ENCODE peak calls at places on chromosomes 5 and 9, in eight cellular contexts. C is mammary epithelial cell; X is stimulated activated CD4-positive, alpha-beta T cell treated with anti-CD3 and anti-CD28 coated beads, TNF-alpha, amount 100 ng/mL, for 4 hours; V is NCI-H2107; D is WTC11; U is H1; K is epithelial cell of esophagus; J is GM10248. Y is an unnamed sample.

GRCh38 chr9:91930475-91930874 is 19.6 kb downstream of the ROR2 start:
- DNase-seq in C (peak), X (no peak), V (no peak), D (no peak), U (no peak), K (peak), J (no peak), Y (no peak)

GRCh38 chr5:157686841-157687554 is 15.7 kb downstream of the C5orf52 start:
- DNase-seq in C (no peak), X (no peak), V (no peak), D (no peak), U (no peak), K (no peak), J (no peak), Y (no peak)

GRCh38 chr5:39076757-39077475 is 2.7 kb upstream of the RICTOR start:
- DNase-seq in C (peak), X (no peak), V (no peak), D (no peak), U (no peak), K (peak), J (peak), Y (no peak)

GRCh38 chr5:133936611-133937015 is 31.8 kb downstream of the C5orf15 start:
- DNase-seq in C (no peak), X (no peak), V (no peak), D (no peak), U (no peak), K (no peak), J (no peak), Y (no peak)

GRCh38 chr9:128027166-128027539 is 40.0 kb downstream of the NAIF1 start:
- DNase-seq in C (no peak), X (no peak), V (no peak), D (no peak), U (no peak), K (no peak), J (no peak), Y (no peak)

GRCh38 chr9:116437411-116438370 is 249.4 kb upstream of the TRIM32 start:
- DNase-seq in C (no peak), X (no peak), V (no peak), D (no peak), U (no peak), K (no peak), J (no peak), Y (no peak)

GRCh38 chr5:76794871-76795270 is 24.0 kb upstream of the F2RL1 start:
- DNase-seq in C (peak), X (no peak), V (no peak), D (no peak), U (no peak), K (peak), J (no peak), Y (no peak)

GRCh38 chr9:133701981-133702797 is 36.0 kb downstream of the SARDH start:
- DNase-seq in C (no peak), X (peak), V (peak), D (peak), U (no peak), K (no peak), J (no peak), Y (no peak)

GRCh38 chr5:101687630-101688029 is 608.5 kb downstream of the SLCO4C1 start:
- DNase-seq in C (no peak), X (no peak), V (no peak), D (no peak), U (no peak), K (peak), J (no peak), Y (no peak)

GRCh38 chr5:141876628-141877477 is 1.4 kb downstream of the PCDH1 start:
- DNase-seq in C (peak), X (no peak), V (no peak), D (peak), U (peak), K (peak), J (no peak), Y (peak)

GRCh38 chr9:105290401-105290800 is 46.0 kb downstream of the SLC44A1 start:
- DNase-seq in C (peak), X (no peak), V (no peak), D (no peak), U (no peak), K (peak), J (no peak), Y (no peak)

GRCh38 chr5:133602829-133603380 is 9.4 kb downstream of the FSTL4 start:
- DNase-seq in C (no peak), X (no peak), V (no peak), D (no peak), U (no peak), K (no peak), J (no peak), Y (no peak)

GRCh38 chr5:131264453-131265200 is 774 bp downstream of the CDC42SE2 start:
- DNase-seq in C (no peak), X (peak), V (no peak), D (peak), U (peak), K (peak), J (no peak), Y (peak)

GRCh38 chr5:73155541-73156222 is 17.3 kb upstream of the TMEM174 start:
- DNase-seq in C (no peak), X (no peak), V (no peak), D (no peak), U (no peak), K (no peak), J (no peak), Y (no peak)

GRCh38 chr9:25678147-25678666 is at the start of gene TUSC1:
- DNase-seq in C (peak), X (no peak), V (peak), D (peak), U (peak), K (peak), J (peak), Y (peak)

GRCh38 chr5:179788193-179788854 is 5.5 kb upstream of the LTC4S start:
- DNase-seq in C (no peak), X (no peak), V (no peak), D (no peak), U (no peak), K (no peak), J (no peak), Y (no peak)

GRCh38 chr5:57066921-57067914 is 106.6 kb upstream of the GPBP1 start:
- DNase-seq in C (peak), X (no peak), V (no peak), D (no peak), U (no peak), K (peak), J (no peak), Y (no peak)

GRCh38 chr9:33170464-33171156 is 3.5 kb upstream of the B4GALT1 start:
- DNase-seq in C (no peak), X (no peak), V (no peak), D (peak), U (no peak), K (peak), J (no peak), Y (peak)

GRCh38 chr5:168648016-168648415 is 68.8 kb upstream of the PANK3 start:
- DNase-seq in C (no peak), X (no peak), V (no peak), D (no peak), U (no peak), K (no peak), J (no peak), Y (no peak)

GRCh38 chr5:180526265-180526664 is 32.1 kb downstream of the CNOT6 start:
- DNase-seq in C (no peak), X (no peak), V (no peak), D (no peak), U (no peak), K (no peak), J (no peak), Y (no peak)

GRCh38 chr9:128818839-128819715 is 777 bp downstream of the ENDOG start:
- DNase-seq in C (peak), X (no peak), V (no peak), D (peak), U (peak), K (peak), J (peak), Y (peak)

GRCh38 chr5:160349249-160349965 is 21.0 kb downstream of the C1QTNF2 start:
- DNase-seq in C (no peak), X (no peak), V (no peak), D (no peak), U (no peak), K (no peak), J (no peak), Y (no peak)

GRCh38 chr5:180873628-180874520 is 12.8 kb upstream of the ZFP62 start:
- DNase-seq in C (no peak), X (no peak), V (no peak), D (no peak), U (no peak), K (peak), J (peak), Y (no peak)

GRCh38 chr5:91591076-91591475 is 208.0 kb upstream of the ARRDC3 start:
- DNase-seq in C (peak), X (no peak), V (no peak), D (no peak), U (no peak), K (no peak), J (no peak), Y (no peak)

GRCh38 chr5:39360483-39361071 is 3.7 kb downstream of the C9 start:
- DNase-seq in C (peak), X (no peak), V (no peak), D (no peak), U (no peak), K (peak), J (no peak), Y (no peak)

GRCh38 chr5:137146402-137146889 is 352.7 kb downstream of the SPOCK1 start:
- DNase-seq in C (peak), X (no peak), V (no peak), D (no peak), U (no peak), K (peak), J (no peak), Y (no peak)

GRCh38 chr9:113715086-113715485 is 161.0 kb upstream of the ZNF618 start:
- DNase-seq in C (peak), X (no peak), V (no peak), D (no peak), U (no peak), K (peak), J (no peak), Y (no peak)